ENCODE peak calls at places on chromosomes 3 and 15, in five cellular contexts. One of them, this sample, is unnamed.

GRCh38 chr3:60277376-60277800 is 973.9 kb downstream of the FHIT start:
- DNase-seq in IMR-90: no peak
- DNase-seq in heart right ventricle: no peak
- DNase-seq in CD8-positive, alpha-beta memory T cell: no peak
- DNase-seq in ovary: no peak
- DNase-seq in this sample: no peak

GRCh38 chr3:185711255-185711870 is 113.5 kb downstream of the IGF2BP2 start:
- DNase-seq in heart right ventricle: no peak
- DNase-seq in CD8-positive, alpha-beta memory T cell: no peak
- DNase-seq in ovary: no peak
- DNase-seq in IMR-90: peak
- DNase-seq in this sample: no peak

GRCh38 chr3:191239439-191240035 is 40.5 kb downstream of the OSTN start:
- DNase-seq in CD8-positive, alpha-beta memory T cell: no peak
- DNase-seq in ovary: no peak
- DNase-seq in heart right ventricle: no peak
- DNase-seq in IMR-90: no peak
- DNase-seq in this sample: no peak

GRCh38 chr3:16605966-16606365 is 743 bp upstream of the DAZL start:
- DNase-seq in CD8-positive, alpha-beta memory T cell: no peak
- DNase-seq in ovary: no peak
- DNase-seq in IMR-90: no peak
- DNase-seq in heart right ventricle: no peak
- DNase-seq in this sample: no peak

GRCh38 chr3:139389552-139390368 is at the start of gene COPB2:
- DNase-seq in IMR-90: peak
- DNase-seq in heart right ventricle: peak
- DNase-seq in ovary: peak
- DNase-seq in CD8-positive, alpha-beta memory T cell: peak
- DNase-seq in this sample: peak

GRCh38 chr15:25863067-25863967 is at the start of gene ATP10A:
- DNase-seq in IMR-90: peak
- DNase-seq in heart right ventricle: peak
- DNase-seq in CD8-positive, alpha-beta memory T cell: peak
- DNase-seq in ovary: no peak
- DNase-seq in this sample: no peak

GRCh38 chr3:149541091-149541491 is 66.6 kb downstream of the TM4SF4 start:
- DNase-seq in ovary: no peak
- DNase-seq in CD8-positive, alpha-beta memory T cell: no peak
- DNase-seq in IMR-90: peak
- DNase-seq in heart right ventricle: no peak
- DNase-seq in this sample: no peak

GRCh38 chr3:55906896-55907295 is 419.8 kb upstream of the WNT5A start:
- DNase-seq in IMR-90: peak
- DNase-seq in CD8-positive, alpha-beta memory T cell: no peak
- DNase-seq in heart right ventricle: no peak
- DNase-seq in ovary: no peak
- DNase-seq in this sample: no peak

GRCh38 chr3:130939753-130940152 is 45.9 kb downstream of the ATP2C1 start:
- DNase-seq in heart right ventricle: no peak
- DNase-seq in IMR-90: peak
- DNase-seq in ovary: no peak
- DNase-seq in CD8-positive, alpha-beta memory T cell: no peak
- DNase-seq in this sample: no peak

GRCh38 chr3:73365756-73366397 is 258.9 kb downstream of the PDZRN3 start:
- DNase-seq in ovary: peak
- DNase-seq in heart right ventricle: peak
- DNase-seq in IMR-90: peak
- DNase-seq in CD8-positive, alpha-beta memory T cell: no peak
- DNase-seq in this sample: no peak

GRCh38 chr15:77866596-77867125 is 210.8 kb downstream of the TBC1D2B start:
- DNase-seq in CD8-positive, alpha-beta memory T cell: no peak
- DNase-seq in heart right ventricle: no peak
- DNase-seq in ovary: no peak
- DNase-seq in IMR-90: no peak
- DNase-seq in this sample: no peak

GRCh38 chr3:67000006-67000405 is 1.9 kb downstream of the KBTBD8 start:
- DNase-seq in heart right ventricle: no peak
- DNase-seq in CD8-positive, alpha-beta memory T cell: no peak
- DNase-seq in ovary: no peak
- DNase-seq in IMR-90: peak
- DNase-seq in this sample: no peak

GRCh38 chr3:195224156-195224979 is 46.6 kb downstream of the XXYLT1 start:
- DNase-seq in CD8-positive, alpha-beta memory T cell: no peak
- DNase-seq in heart right ventricle: no peak
- DNase-seq in IMR-90: no peak
- DNase-seq in ovary: no peak
- DNase-seq in this sample: no peak

GRCh38 chr3:106092792-106093191 is 224.0 kb upstream of the CBLB start:
- DNase-seq in IMR-90: peak
- DNase-seq in CD8-positive, alpha-beta memory T cell: no peak
- DNase-seq in ovary: no peak
- DNase-seq in heart right ventricle: no peak
- DNase-seq in this sample: no peak

GRCh38 chr3:184372911-184373310 is 5.1 kb downstream of the THPO start:
- DNase-seq in CD8-positive, alpha-beta memory T cell: no peak
- DNase-seq in ovary: no peak
- DNase-seq in IMR-90: no peak
- DNase-seq in heart right ventricle: no peak
- DNase-seq in this sample: no peak

GRCh38 chr15:51266548-51266947 is 71.8 kb downstream of the CYP19A1 start:
- DNase-seq in IMR-90: no peak
- DNase-seq in ovary: no peak
- DNase-seq in CD8-positive, alpha-beta memory T cell: no peak
- DNase-seq in heart right ventricle: no peak
- DNase-seq in this sample: no peak

GRCh38 chr3:187211532-187212274 is 14.4 kb downstream of the RTP1 start:
- DNase-seq in heart right ventricle: no peak
- DNase-seq in IMR-90: peak
- DNase-seq in CD8-positive, alpha-beta memory T cell: no peak
- DNase-seq in ovary: no peak
- DNase-seq in this sample: no peak

GRCh38 chr15:28105224-28105791 is 6.2 kb upstream of the OCA2 start:
- DNase-seq in IMR-90: no peak
- DNase-seq in heart right ventricle: no peak
- DNase-seq in ovary: no peak
- DNase-seq in CD8-positive, alpha-beta memory T cell: no peak
- DNase-seq in this sample: no peak

GRCh38 chr3:114144909-114145688 is 33.8 kb downstream of the DRD3 start:
- DNase-seq in ovary: no peak
- DNase-seq in heart right ventricle: no peak
- DNase-seq in IMR-90: peak
- DNase-seq in CD8-positive, alpha-beta memory T cell: no peak
- DNase-seq in this sample: no peak

GRCh38 chr3:3998140-3998977 is 199.1 kb downstream of the LRRN1 start:
- DNase-seq in CD8-positive, alpha-beta memory T cell: no peak
- DNase-seq in ovary: no peak
- DNase-seq in IMR-90: no peak
- DNase-seq in heart right ventricle: no peak
- DNase-seq in this sample: no peak

GRCh38 chr15:52159645-52160044 is 31.5 kb downstream of the GNB5 start:
- DNase-seq in heart right ventricle: no peak
- DNase-seq in CD8-positive, alpha-beta memory T cell: no peak
- DNase-seq in ovary: no peak
- DNase-seq in IMR-90: no peak
- DNase-seq in this sample: no peak

GRCh38 chr3:156705761-156706631 is 31.6 kb downstream of the TIPARP start:
- DNase-seq in heart right ventricle: no peak
- DNase-seq in ovary: no peak
- DNase-seq in IMR-90: peak
- DNase-seq in CD8-positive, alpha-beta memory T cell: no peak
- DNase-seq in this sample: no peak
- H3K27ac ChIP-seq in heart right ventricle: no peak
- H3K27ac ChIP-seq in ovary: no peak
- H3K27ac ChIP-seq in IMR-90: no peak
- H3K27ac ChIP-seq in CD8-positive, alpha-beta memory T cell: no peak
- H3K27ac ChIP-seq in this sample: no peak

DNA sequence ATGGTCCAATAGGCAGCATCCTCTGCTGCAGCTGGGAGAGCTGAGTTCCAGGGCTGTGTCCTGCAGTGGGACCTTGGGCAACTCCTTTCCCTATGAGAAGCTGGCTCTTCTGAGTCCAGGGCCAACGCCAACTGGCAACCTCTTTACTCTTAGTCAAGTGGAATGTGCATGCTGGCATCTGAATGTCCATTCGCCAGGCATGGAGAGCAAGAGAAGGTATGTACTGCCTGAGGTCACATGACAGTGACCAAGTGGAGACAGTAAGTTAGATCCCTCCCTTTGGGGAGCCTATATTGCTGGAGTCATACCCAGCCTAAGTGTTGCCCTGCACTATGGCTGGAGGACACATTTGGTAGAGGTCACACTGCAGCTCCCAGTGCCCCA is 12.1 kb downstream of the HEMK1 start:
- DNase-seq in heart right ventricle: no peak
- DNase-seq in ovary: no peak
- DNase-seq in IMR-90: no peak
- DNase-seq in CD8-positive, alpha-beta memory T cell: no peak
- DNase-seq in this sample: no peak
- H3K27ac ChIP-seq in heart right ventricle: peak
- H3K27ac ChIP-seq in ovary: no peak
- H3K27ac ChIP-seq in IMR-90: no peak
- H3K27ac ChIP-seq in CD8-positive, alpha-beta memory T cell: no peak
- H3K27ac ChIP-seq in this sample: no peak

GRCh38 chr3:22939349-22939748 is 263.8 kb upstream of the UBE2E2 start:
- DNase-seq in CD8-positive, alpha-beta memory T cell: no peak
- DNase-seq in IMR-90: peak
- DNase-seq in ovary: no peak
- DNase-seq in heart right ventricle: no peak
- DNase-seq in this sample: no peak
- H3K27ac ChIP-seq in CD8-positive, alpha-beta memory T cell: no peak
- H3K27ac ChIP-seq in IMR-90: no peak
- H3K27ac ChIP-seq in ovary: no peak
- H3K27ac ChIP-seq in heart right ventricle: no peak
- H3K27ac ChIP-seq in this sample: no peak

DNA sequence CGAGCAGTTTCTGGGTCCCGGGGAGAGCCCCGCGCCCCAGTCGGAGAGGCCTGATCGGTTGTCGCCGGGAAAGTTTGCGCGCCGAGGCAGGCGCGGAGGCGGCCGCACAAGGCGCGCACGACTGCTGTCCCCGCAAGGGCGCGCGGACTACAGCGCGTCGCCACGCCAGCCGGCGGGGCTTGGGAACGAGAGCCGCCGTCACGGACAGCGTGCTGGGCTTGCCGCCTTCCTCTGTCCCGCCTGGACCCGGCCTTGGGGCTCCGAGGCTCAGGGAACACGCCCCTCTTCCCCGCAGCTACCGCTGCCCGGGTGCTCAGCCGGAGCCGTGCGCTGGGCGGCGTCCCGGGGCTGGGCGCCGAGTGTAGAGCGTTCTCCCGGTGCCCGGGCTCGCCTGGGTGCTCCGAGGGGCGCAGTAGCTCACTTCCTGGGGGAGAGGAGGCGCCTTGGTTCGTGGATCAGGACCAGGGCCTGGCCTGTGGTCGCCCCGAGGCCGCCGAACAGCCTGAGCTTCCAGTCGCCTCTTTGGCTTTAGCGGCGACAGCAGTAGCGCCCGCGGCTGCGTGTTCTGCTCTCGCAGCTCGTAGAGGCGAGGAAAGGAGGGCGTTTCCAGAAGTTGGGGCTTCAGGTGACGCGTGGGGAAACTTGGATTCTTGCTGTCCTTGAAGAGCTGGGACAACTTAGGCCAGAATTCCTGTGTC is 226.6 kb upstream of the C2CD4B start:
- DNase-seq in ovary: peak
- DNase-seq in CD8-positive, alpha-beta memory T cell: no peak
- DNase-seq in heart right ventricle: peak
- DNase-seq in IMR-90: peak
- DNase-seq in this sample: no peak
- H3K27ac ChIP-seq in ovary: peak
- H3K27ac ChIP-seq in CD8-positive, alpha-beta memory T cell: no peak
- H3K27ac ChIP-seq in heart right ventricle: peak
- H3K27ac ChIP-seq in IMR-90: peak
- H3K27ac ChIP-seq in this sample: no peak

GRCh38 chr3:72085036-72085435 is 300.1 kb upstream of the PROK2 start:
- DNase-seq in heart right ventricle: no peak
- DNase-seq in ovary: no peak
- DNase-seq in CD8-positive, alpha-beta memory T cell: no peak
- DNase-seq in IMR-90: no peak
- DNase-seq in this sample: no peak

GRCh38 chr3:72086051-72086711 is 301.2 kb upstream of the PROK2 start:
- DNase-seq in CD8-positive, alpha-beta memory T cell: no peak
- DNase-seq in ovary: no peak
- DNase-seq in heart right ventricle: no peak
- DNase-seq in IMR-90: peak
- DNase-seq in this sample: no peak

GRCh38 chr3:72087420-72087819 is 302.5 kb upstream of the PROK2 start:
- DNase-seq in ovary: no peak
- DNase-seq in CD8-positive, alpha-beta memory T cell: no peak
- DNase-seq in heart right ventricle: no peak
- DNase-seq in IMR-90: no peak
- DNase-seq in this sample: no peak

GRCh38 chr3:72088486-72089025 is 303.6 kb upstream of the PROK2 start:
- DNase-seq in IMR-90: no peak
- DNase-seq in CD8-positive, alpha-beta memory T cell: no peak
- DNase-seq in heart right ventricle: no peak
- DNase-seq in ovary: no peak
- DNase-seq in this sample: no peak

DNA sequence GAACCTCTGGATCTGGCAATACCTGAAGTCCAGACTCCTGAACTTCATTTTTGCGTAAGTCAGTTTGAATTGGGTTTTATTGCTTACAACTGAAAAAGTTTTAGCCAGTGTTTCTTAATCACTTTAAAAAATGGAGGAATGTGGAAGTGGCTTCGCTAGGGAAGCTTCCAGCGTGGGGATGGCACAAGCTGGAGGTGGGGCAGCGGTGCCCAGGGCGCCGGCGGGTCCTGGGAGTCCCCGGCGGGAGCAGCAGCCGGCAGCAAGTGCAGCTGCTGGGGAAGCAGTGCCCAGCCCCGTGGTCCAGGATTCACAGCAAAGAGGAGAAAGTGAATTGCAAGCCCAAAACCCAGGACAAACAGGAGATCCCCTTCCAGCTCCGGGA is 301.8 kb upstream of the PROK2 start:
- DNase-seq in ovary: no peak
- DNase-seq in heart right ventricle: no peak
- DNase-seq in CD8-positive, alpha-beta memory T cell: no peak
- DNase-seq in IMR-90: no peak
- DNase-seq in this sample: no peak
- H3K27ac ChIP-seq in ovary: no peak
- H3K27ac ChIP-seq in heart right ventricle: no peak
- H3K27ac ChIP-seq in CD8-positive, alpha-beta memory T cell: no peak
- H3K27ac ChIP-seq in IMR-90: no peak
- H3K27ac ChIP-seq in this sample: no peak

GRCh38 chr15:74423443-74424257 is 10.1 kb downstream of the SEMA7A start:
- DNase-seq in IMR-90: no peak
- DNase-seq in heart right ventricle: no peak
- DNase-seq in ovary: peak
- DNase-seq in CD8-positive, alpha-beta memory T cell: no peak
- DNase-seq in this sample: no peak
- H3K27ac ChIP-seq in IMR-90: peak
- H3K27ac ChIP-seq in heart right ventricle: peak
- H3K27ac ChIP-seq in ovary: no peak
- H3K27ac ChIP-seq in CD8-positive, alpha-beta memory T cell: peak
- H3K27ac ChIP-seq in this sample: no peak

This sample was measured in CD4-positive, alpha-beta T cell.